ENCODE peak calls at places on chromosomes 4 and X, in seven cellular contexts. O, B, A, W, E, G and R are unnamed samples.

GRCh38 chrX:49059209-49060191 is 701 bp downstream of the CCDC120 start:
- DNase-seq in W (no peak), E (no peak), B (peak), A (no peak), G (no peak), O (no peak), R (no peak)

GRCh38 chrX:33336783-33337182 is 125.4 kb upstream of the DMD start:
- DNase-seq in B (peak), O (no peak), W (no peak), E (peak), A (no peak), G (no peak), R (peak)

GRCh38 chr4:93829531-93830089 is 1.1 kb downstream of the ATOH1 start:
- DNase-seq in E (no peak), W (no peak), O (no peak), A (no peak), G (no peak), B (no peak), R (no peak)

GRCh38 chr4:152273343-152273742 is 262.5 kb downstream of the FBXW7 start:
- DNase-seq in E (no peak), O (no peak), A (no peak), W (no peak), G (no peak), B (peak), R (no peak)

GRCh38 chr4:170651786-170652185 is 562.0 kb upstream of the AADAT start:
- DNase-seq in G (peak), A (no peak), O (no peak), E (peak), W (no peak), B (peak), R (no peak)

GRCh38 chr4:79678472-79679202 is 270.6 kb upstream of the GK2 start:
- DNase-seq in G (peak), E (peak), O (no peak), B (no peak), W (no peak), A (no peak), R (no peak)

GRCh38 chr4:84790769-84791565 is 175.5 kb downstream of the WDFY3 start:
- DNase-seq in B (no peak), W (no peak), E (no peak), O (no peak), G (no peak), A (no peak), R (no peak)

GRCh38 chr4:25448379-25449109 is 71.5 kb downstream of the ANAPC4 start:
- DNase-seq in G (peak), A (no peak), O (no peak), W (no peak), B (no peak), E (peak), R (no peak)

GRCh38 chr4:186624951-186625350 is 69.6 kb upstream of the MTNR1A start:
- DNase-seq in O (no peak), W (no peak), B (no peak), E (peak), A (no peak), G (peak), R (no peak)

GRCh38 chr4:112119358-112119783 is 25.9 kb upstream of the FAM241A start:
- DNase-seq in W (no peak), O (peak), G (no peak), A (no peak), E (no peak), B (no peak), R (no peak)

GRCh38 chr4:77084019-77084604 is 8.3 kb upstream of the CCNI start:
- DNase-seq in E (no peak), O (no peak), A (no peak), G (no peak), B (no peak), W (no peak), R (no peak)

GRCh38 chr4:119105605-119106004 is 30.0 kb upstream of the MYOZ2 start:
- DNase-seq in A (no peak), O (no peak), W (no peak), G (no peak), E (peak), B (no peak), R (no peak)

GRCh38 chrX:23954396-23954795 is 46.6 kb downstream of the CXorf58 start:
- DNase-seq in O (no peak), G (no peak), A (no peak), W (no peak), E (no peak), B (no peak), R (no peak)

GRCh38 chr4:74653331-74654229 is 140.7 kb downstream of the BTC start:
- DNase-seq in E (no peak), O (no peak), B (no peak), G (no peak), W (no peak), A (no peak), R (no peak)

GRCh38 chrX:134717698-134718328 is 59.5 kb upstream of the PLAC1 start:
- DNase-seq in E (peak), G (peak), O (no peak), B (peak), W (no peak), A (no peak), R (no peak)

GRCh38 chr4:56410247-56410646 is 23.0 kb upstream of the AASDH start:
- DNase-seq in G (peak), O (no peak), W (no peak), E (peak), B (peak), A (no peak), R (peak)

GRCh38 chr4:189021831-189022230 is 882.6 kb downstream of the TRIML1 start:
- DNase-seq in O (no peak), G (peak), A (no peak), W (no peak), B (peak), E (peak), R (no peak)

GRCh38 chrX:2498781-2499302 is 1.9 kb downstream of the DHRSX start:
- DNase-seq in B (no peak), E (peak), W (no peak), G (peak), A (no peak), O (no peak), R (no peak)

GRCh38 chr4:116180056-116180690 is 905.2 kb downstream of the TRAM1L1 start:
- DNase-seq in W (no peak), E (no peak), G (no peak), O (no peak), A (no peak), B (peak), R (peak)

GRCh38 chrX:153885968-153886903 is at the start of gene L1CAM:
- DNase-seq in G (no peak), A (no peak), B (peak), O (no peak), W (peak), E (no peak), R (peak)